ENCODE peak calls at places on chromosome 17, in seven cellular contexts. B is HCT116, S is ovary, O is gastrocnemius medialis, M is spleen, U is tibial nerve, E is heart left ventricle. K is an unnamed sample.

GRCh38 chr17:8847891-8848290 is 19.6 kb downstream of the PIK3R6 start:
- DNase-seq in B (no peak), S (no peak), O (no peak), M (no peak), U (no peak), E (no peak), K (no peak)

GRCh38 chr17:75625813-75626486 is 7.3 kb upstream of the SMIM5 start:
- DNase-seq in B (no peak), S (no peak), O (no peak), M (no peak), U (no peak), E (peak; percentile 58), K (no peak)

GRCh38 chr17:69357701-69358100 is 30.8 kb upstream of the ABCA5 start:
- DNase-seq in B (no peak), S (no peak), O (peak; percentile 37), M (no peak), U (no peak), E (no peak), K (no peak)

GRCh38 chr17:63578769-63579111 is 22.0 kb upstream of the TACO1 start:
- DNase-seq in B (no peak), S (no peak), O (no peak), M (no peak), U (no peak), E (no peak), K (no peak)

GRCh38 chr17:40303009-40303657 is 5.8 kb upstream of the RARA start:
- DNase-seq in B (peak; percentile 35), S (peak; percentile 68), O (peak; percentile 66), M (no peak), U (peak; percentile 93), E (no peak), K (peak; percentile 81)

GRCh38 chr17:43570518-43570928 is 24.4 kb upstream of the ETV4 start:
- DNase-seq in B (no peak), S (no peak), O (no peak), M (no peak), U (no peak), E (no peak), K (no peak)

GRCh38 chr17:56110463-56111138 is 42.7 kb upstream of the ANKFN1 start:
- DNase-seq in B (no peak), S (no peak), O (no peak), M (no peak), U (no peak), E (no peak), K (no peak)

GRCh38 chr17:65727243-65727642 is 165.8 kb upstream of the AXIN2 start:
- DNase-seq in B (no peak), S (no peak), O (no peak), M (no peak), U (no peak), E (no peak), K (peak; percentile 37)

GRCh38 chr17:39158623-39159022 is 7.2 kb upstream of the PLXDC1 start:
- DNase-seq in B (no peak), S (no peak), O (no peak), M (no peak), U (no peak), E (no peak), K (no peak)

GRCh38 chr17:76019830-76020467 is 7.2 kb downstream of the EVPL start:
- DNase-seq in B (no peak), S (no peak), O (no peak), M (no peak), U (no peak), E (no peak), K (no peak)

GRCh38 chr17:21248495-21248894 is 4.7 kb downstream of the NATD1 start:
- DNase-seq in B (no peak), S (no peak), O (no peak), M (no peak), U (no peak), E (no peak), K (no peak)

GRCh38 chr17:83151056-83151441 is 71.6 kb downstream of the METRNL start:
- DNase-seq in B (no peak), S (no peak), O (no peak), M (peak; percentile 23), U (peak; percentile 4), E (no peak), K (no peak)
- H3K9me3 ChIP-seq in B (no peaks in the 10 kb centered on the region), S (no peaks in the 10 kb centered on the region), O (no peaks in the 10 kb centered on the region), M (no peaks in the 10 kb centered on the region), U (no peaks in the 10 kb centered on the region), E (no peaks in the 10 kb centered on the region), K (no peaks in the 10 kb centered on the region)

DNA sequence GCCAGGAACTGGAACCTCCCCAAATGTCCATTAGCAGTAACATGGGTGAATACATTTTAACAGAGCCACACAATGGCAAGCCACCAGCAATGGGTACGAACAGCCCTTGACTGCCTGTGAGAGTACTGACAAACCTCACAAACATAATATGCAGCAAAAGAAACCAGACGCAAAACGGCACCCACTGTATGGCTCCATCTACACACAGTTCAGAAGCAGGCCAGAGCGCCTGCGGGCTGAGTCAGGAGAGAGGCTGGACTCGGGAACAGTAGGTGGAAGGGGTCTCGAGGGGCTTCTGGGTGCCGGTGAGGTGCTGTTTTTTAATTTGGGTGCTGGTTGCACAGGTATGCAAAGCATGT is 77.4 kb upstream of the TOB1 start:
- DNase-seq in B (no peak), S (no peak), O (peak; percentile 23), M (no peak), U (no peak), E (no peak), K (peak; percentile 25)
- TF ChIP-seq POLR2A in B (no peak), S (no peak), O (no peak), M (no peak), U (no peak), E (no peak), K (no peak)

DNA sequence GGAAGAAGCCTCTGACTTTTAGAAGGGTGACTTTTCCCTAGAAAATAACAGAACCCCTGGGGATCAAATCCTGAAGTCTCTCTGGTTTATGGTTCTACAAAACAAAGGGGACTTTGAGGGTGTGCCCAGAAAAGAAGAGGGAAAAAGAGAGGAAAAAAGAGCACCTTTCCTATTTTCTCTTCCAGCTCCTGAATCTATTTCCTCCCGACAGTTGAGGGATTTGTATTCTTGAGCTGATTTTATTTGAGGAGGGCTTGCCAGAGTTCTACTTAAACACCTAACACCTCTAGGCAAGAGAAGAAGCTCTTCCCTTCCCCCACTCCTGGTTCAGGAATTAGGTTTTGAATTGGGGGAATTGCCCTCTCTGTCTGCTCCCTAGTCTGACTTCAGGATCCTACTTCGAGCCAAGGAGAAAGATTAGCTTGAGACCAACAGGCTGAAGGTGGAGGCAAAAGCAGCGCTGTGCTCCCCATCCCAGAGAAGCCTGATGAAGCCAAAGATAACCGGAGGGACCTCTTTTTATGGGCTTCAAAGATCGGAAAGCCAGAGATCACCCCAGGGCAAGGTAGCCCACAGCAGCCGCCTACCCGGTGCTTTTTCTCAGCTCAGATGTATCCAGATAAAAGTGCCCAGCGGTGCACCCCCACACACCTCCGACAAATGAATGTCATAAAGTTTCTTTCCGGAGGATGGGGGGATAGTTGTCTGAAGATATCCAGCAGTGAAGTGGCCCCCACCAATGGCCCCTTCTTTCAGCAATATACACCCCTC is 796 bp downstream of the HOXB3 start:
- DNase-seq in B (no peak), S (no peak), O (no peak), M (no peak), U (no peak), E (no peak), K (no peak)
- H3K27me3 ChIP-seq in B (no peaks in the 10 kb centered on the region), S (no peaks in the 10 kb centered on the region), O (peaks cover 72% of the 10 kb centered on the region), M (peaks cover 44% of the 10 kb centered on the region), U (no peaks in the 10 kb centered on the region), E (peaks cover 96% of the 10 kb centered on the region), K (no peaks in the 10 kb centered on the region)

GRCh38 chr17:29959658-29960337 is 18.4 kb downstream of the EFCAB5 start:
- DNase-seq in B (no peak), S (no peak), O (no peak), M (no peak), U (no peak), E (no peak), K (no peak)
- H3K9me3 ChIP-seq in B (no peaks in the 10 kb centered on the region), S (no peaks in the 10 kb centered on the region), O (no peaks in the 10 kb centered on the region), M (peaks cover 6% of the 10 kb centered on the region), U (no peaks in the 10 kb centered on the region), E (peaks cover 10% of the 10 kb centered on the region), K (no peaks in the 10 kb centered on the region)

GRCh38 chr17:29579866-29580771 is 9.3 kb downstream of the GIT1 start:
- DNase-seq in B (peak; percentile 67), S (peak; percentile 84), O (peak; percentile 83), M (peak; percentile 96), U (peak; percentile 91), E (peak; percentile 90), K (peak; percentile 85)
- TF ChIP-seq POLR2A in B (no peak), S (peak; percentile 8), O (no peak), M (no peak), U (no peak), E (no peak), K (no peak)

DNA sequence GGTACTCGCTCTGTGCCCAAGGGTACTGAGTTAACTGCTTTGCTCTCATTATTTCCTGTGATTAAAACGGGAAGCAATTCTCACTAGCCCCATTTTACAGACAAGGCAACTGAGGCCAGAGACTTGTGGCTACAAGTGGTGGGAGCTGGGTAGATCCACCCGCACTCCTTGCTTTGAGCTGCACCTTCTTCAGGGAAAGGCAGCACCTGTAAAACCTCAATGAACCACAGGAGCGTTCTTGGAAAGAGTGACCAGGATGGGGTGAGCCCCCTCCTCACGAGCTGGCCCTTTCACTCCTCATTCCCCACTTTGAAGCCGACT is 80.0 kb downstream of the TIMM22 start:
- DNase-seq in B (no peak), S (no peak), O (no peak), M (peak; percentile 16), U (no peak), E (no peak), K (no peak)
- H3K27me3 ChIP-seq in B (no peaks in the 10 kb centered on the region), S (no peaks in the 10 kb centered on the region), O (no peaks in the 10 kb centered on the region), M (no peaks in the 10 kb centered on the region), U (no peaks in the 10 kb centered on the region), E (no peaks in the 10 kb centered on the region), K (no peaks in the 10 kb centered on the region)